ENCODE peak calls at places on chromosomes 5 and 9, in five cellular contexts. One of them, this sample, is unnamed.

GRCh38 chr5:179060116-179061008 is at the start of gene ZNF354C:
- DNase-seq in fibroblast of lung: peak; percentile 90
- DNase-seq in heart right ventricle: peak; percentile 93
- DNase-seq in dorsolateral prefrontal cortex: peak; percentile 85
- DNase-seq in astrocyte of the cerebellum: peak; percentile 67
- DNase-seq in this sample: peak; percentile 62

GRCh38 chr5:66247176-66247960 is 103.3 kb downstream of the SREK1 start:
- DNase-seq in fibroblast of lung: peak; percentile 71
- DNase-seq in heart right ventricle: no peak
- DNase-seq in dorsolateral prefrontal cortex: no peak
- DNase-seq in astrocyte of the cerebellum: peak; percentile 11
- DNase-seq in this sample: no peak

GRCh38 chr5:137876101-137876500 is 8.4 kb downstream of the MYOT start:
- DNase-seq in fibroblast of lung: no peak
- DNase-seq in heart right ventricle: no peak
- DNase-seq in dorsolateral prefrontal cortex: no peak
- DNase-seq in astrocyte of the cerebellum: no peak
- DNase-seq in this sample: no peak

GRCh38 chr9:34669809-34670562 is 7.5 kb upstream of the CCL27 start:
- DNase-seq in fibroblast of lung: no peak
- DNase-seq in heart right ventricle: no peak
- DNase-seq in dorsolateral prefrontal cortex: no peak
- DNase-seq in astrocyte of the cerebellum: no peak
- DNase-seq in this sample: no peak

GRCh38 chr5:17190242-17190778 is 27.1 kb upstream of the BASP1 start:
- DNase-seq in fibroblast of lung: peak; percentile 91
- DNase-seq in heart right ventricle: no peak
- DNase-seq in dorsolateral prefrontal cortex: no peak
- DNase-seq in astrocyte of the cerebellum: peak; percentile 72
- DNase-seq in this sample: no peak

GRCh38 chr5:1002836-1003235 is 5.8 kb upstream of the NKD2 start:
- DNase-seq in fibroblast of lung: no peak
- DNase-seq in heart right ventricle: no peak
- DNase-seq in dorsolateral prefrontal cortex: no peak
- DNase-seq in astrocyte of the cerebellum: no peak
- DNase-seq in this sample: peak; percentile 12

GRCh38 chr5:54867310-54867944 is 118.0 kb downstream of the ESM1 start:
- DNase-seq in fibroblast of lung: peak; percentile 83
- DNase-seq in heart right ventricle: no peak
- DNase-seq in dorsolateral prefrontal cortex: no peak
- DNase-seq in astrocyte of the cerebellum: peak; percentile 67
- DNase-seq in this sample: no peak

GRCh38 chr9:89887286-89887685 is 282.5 kb downstream of the GADD45G start:
- DNase-seq in fibroblast of lung: no peak
- DNase-seq in heart right ventricle: no peak
- DNase-seq in dorsolateral prefrontal cortex: no peak
- DNase-seq in astrocyte of the cerebellum: no peak
- DNase-seq in this sample: no peak

GRCh38 chr5:135140805-135141204 is 106.8 kb upstream of the PITX1 start:
- DNase-seq in fibroblast of lung: peak; percentile 29
- DNase-seq in heart right ventricle: peak; percentile 23
- DNase-seq in dorsolateral prefrontal cortex: peak; percentile 69
- DNase-seq in astrocyte of the cerebellum: no peak
- DNase-seq in this sample: peak; percentile 91

GRCh38 chr9:124282442-124283231 is 24.9 kb downstream of the NEK6 start:
- DNase-seq in fibroblast of lung: peak; percentile 81
- DNase-seq in heart right ventricle: peak; percentile 75
- DNase-seq in dorsolateral prefrontal cortex: no peak
- DNase-seq in astrocyte of the cerebellum: no peak
- DNase-seq in this sample: no peak

GRCh38 chr5:54302267-54302687 is 8.1 kb downstream of the ARL15 start:
- DNase-seq in fibroblast of lung: peak; percentile 46
- DNase-seq in heart right ventricle: no peak
- DNase-seq in dorsolateral prefrontal cortex: no peak
- DNase-seq in astrocyte of the cerebellum: peak; percentile 37
- DNase-seq in this sample: peak; percentile 70

GRCh38 chr5:115433918-115434317 is 110.7 kb downstream of the FEM1C start:
- DNase-seq in fibroblast of lung: no peak
- DNase-seq in heart right ventricle: no peak
- DNase-seq in dorsolateral prefrontal cortex: no peak
- DNase-seq in astrocyte of the cerebellum: no peak
- DNase-seq in this sample: no peak

GRCh38 chr5:113654828-113655227 is 141.3 kb downstream of the YTHDC2 start:
- DNase-seq in fibroblast of lung: no peak
- DNase-seq in heart right ventricle: no peak
- DNase-seq in dorsolateral prefrontal cortex: no peak
- DNase-seq in astrocyte of the cerebellum: no peak
- DNase-seq in this sample: no peak

GRCh38 chr9:93612052-93612795 is 35.8 kb downstream of the PHF2 start:
- DNase-seq in fibroblast of lung: no peak
- DNase-seq in heart right ventricle: no peak
- DNase-seq in dorsolateral prefrontal cortex: no peak
- DNase-seq in astrocyte of the cerebellum: no peak
- DNase-seq in this sample: no peak

GRCh38 chr5:77921369-77921768 is 145.2 kb upstream of the TBCA start:
- DNase-seq in fibroblast of lung: no peak
- DNase-seq in heart right ventricle: no peak
- DNase-seq in dorsolateral prefrontal cortex: no peak
- DNase-seq in astrocyte of the cerebellum: no peak
- DNase-seq in this sample: no peak

GRCh38 chr5:168984135-168984675 is 316.7 kb downstream of the SLIT3 start:
- DNase-seq in fibroblast of lung: no peak
- DNase-seq in heart right ventricle: no peak
- DNase-seq in dorsolateral prefrontal cortex: no peak
- DNase-seq in astrocyte of the cerebellum: no peak
- DNase-seq in this sample: no peak

GRCh38 chr5:151005187-151005974 is 15.0 kb upstream of the GPX3 start:
- DNase-seq in fibroblast of lung: peak; percentile 80
- DNase-seq in heart right ventricle: no peak
- DNase-seq in dorsolateral prefrontal cortex: no peak
- DNase-seq in astrocyte of the cerebellum: no peak
- DNase-seq in this sample: no peak

GRCh38 chr5:78718185-78718584 is 69.6 kb upstream of the LHFPL2 start:
- DNase-seq in fibroblast of lung: no peak
- DNase-seq in heart right ventricle: no peak
- DNase-seq in dorsolateral prefrontal cortex: no peak
- DNase-seq in astrocyte of the cerebellum: no peak
- DNase-seq in this sample: no peak

GRCh38 chr9:19372576-19372975 is 7.5 kb downstream of the RPS6 start:
- DNase-seq in fibroblast of lung: no peak
- DNase-seq in heart right ventricle: no peak
- DNase-seq in dorsolateral prefrontal cortex: no peak
- DNase-seq in astrocyte of the cerebellum: no peak
- DNase-seq in this sample: no peak

GRCh38 chr5:116145416-116145815 is 60.6 kb downstream of the COMMD10 start:
- DNase-seq in fibroblast of lung: no peak
- DNase-seq in heart right ventricle: no peak
- DNase-seq in dorsolateral prefrontal cortex: no peak
- DNase-seq in astrocyte of the cerebellum: no peak
- DNase-seq in this sample: no peak

GRCh38 chr5:103847060-103847459 is 284.5 kb upstream of the NUDT12 start:
- DNase-seq in fibroblast of lung: peak; percentile 9
- DNase-seq in heart right ventricle: no peak
- DNase-seq in dorsolateral prefrontal cortex: no peak
- DNase-seq in astrocyte of the cerebellum: no peak
- DNase-seq in this sample: no peak

GRCh38 chr9:133195029-133195428 is 14.0 kb downstream of the OBP2B start:
- DNase-seq in fibroblast of lung: no peak
- DNase-seq in heart right ventricle: no peak
- DNase-seq in dorsolateral prefrontal cortex: no peak
- DNase-seq in astrocyte of the cerebellum: no peak
- DNase-seq in this sample: no peak

GRCh38 chr9:73270967-73271722 is 119.5 kb downstream of the ANXA1 start:
- DNase-seq in fibroblast of lung: peak; percentile 56
- DNase-seq in heart right ventricle: no peak
- DNase-seq in dorsolateral prefrontal cortex: no peak
- DNase-seq in astrocyte of the cerebellum: peak; percentile 83
- DNase-seq in this sample: peak; percentile 55

GRCh38 chr9:91443321-91443993 is 19.8 kb upstream of the NFIL3 start:
- DNase-seq in fibroblast of lung: no peak
- DNase-seq in heart right ventricle: no peak
- DNase-seq in dorsolateral prefrontal cortex: no peak
- DNase-seq in astrocyte of the cerebellum: no peak
- DNase-seq in this sample: no peak

GRCh38 chr5:79772651-79773050 is 83.0 kb downstream of the CMYA5 start:
- DNase-seq in fibroblast of lung: no peak
- DNase-seq in heart right ventricle: no peak
- DNase-seq in dorsolateral prefrontal cortex: no peak
- DNase-seq in astrocyte of the cerebellum: no peak
- DNase-seq in this sample: no peak

GRCh38 chr5:79774855-79775237 is 85.2 kb downstream of the CMYA5 start:
- DNase-seq in fibroblast of lung: no peak
- DNase-seq in heart right ventricle: no peak
- DNase-seq in dorsolateral prefrontal cortex: no peak
- DNase-seq in astrocyte of the cerebellum: no peak
- DNase-seq in this sample: no peak

GRCh38 chr5:79773612-79774011 is 84.0 kb downstream of the CMYA5 start:
- DNase-seq in fibroblast of lung: no peak
- DNase-seq in heart right ventricle: no peak
- DNase-seq in dorsolateral prefrontal cortex: no peak
- DNase-seq in astrocyte of the cerebellum: no peak
- DNase-seq in this sample: no peak

GRCh38 chr5:79771387-79771786 is 81.8 kb downstream of the CMYA5 start:
- DNase-seq in fibroblast of lung: peak; percentile 16
- DNase-seq in heart right ventricle: no peak
- DNase-seq in dorsolateral prefrontal cortex: no peak
- DNase-seq in astrocyte of the cerebellum: peak; percentile 90
- DNase-seq in this sample: no peak

GRCh38 chr5:79774171-79774854 is 84.7 kb downstream of the CMYA5 start:
- DNase-seq in fibroblast of lung: no peak
- DNase-seq in heart right ventricle: no peak
- DNase-seq in dorsolateral prefrontal cortex: peak; percentile 68
- DNase-seq in astrocyte of the cerebellum: no peak
- DNase-seq in this sample: no peak
- TF ChIP-seq CTCF in fibroblast of lung: no peak
- TF ChIP-seq CTCF in heart right ventricle: peak; percentile 41
- TF ChIP-seq CTCF in dorsolateral prefrontal cortex: no peak
- TF ChIP-seq CTCF in astrocyte of the cerebellum: peak; percentile 50
- TF ChIP-seq CTCF in this sample: no peak

DNA sequence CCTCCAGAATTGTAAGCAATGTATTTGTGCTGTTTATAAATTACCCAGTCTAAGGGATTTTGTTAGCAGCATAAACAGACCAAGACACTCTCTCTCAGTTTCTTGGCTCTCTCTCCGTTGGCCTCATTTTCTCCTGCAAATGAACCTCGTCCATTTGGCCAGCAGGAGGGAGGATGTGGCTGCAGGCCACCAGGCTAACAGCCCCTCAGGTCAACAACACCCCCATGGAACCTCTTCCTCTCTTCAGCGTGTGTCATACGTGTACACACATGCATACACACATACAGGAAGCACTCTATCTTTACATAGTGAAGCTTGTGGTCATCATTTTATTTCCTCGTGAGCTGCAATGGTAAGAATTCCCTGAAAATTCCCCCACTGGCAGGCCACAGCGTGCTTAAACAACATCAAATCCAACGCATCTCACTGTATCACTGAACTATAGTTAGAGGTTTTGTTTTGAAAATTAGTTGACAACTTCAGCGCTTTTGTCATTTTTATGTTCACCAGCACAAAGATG is 62.8 kb upstream of the PPP1R26 start:
- DNase-seq in fibroblast of lung: no peak
- DNase-seq in heart right ventricle: no peak
- DNase-seq in dorsolateral prefrontal cortex: no peak
- DNase-seq in astrocyte of the cerebellum: no peak
- DNase-seq in this sample: no peak
- TF ChIP-seq CTCF in fibroblast of lung: no peak
- TF ChIP-seq CTCF in heart right ventricle: no peak
- TF ChIP-seq CTCF in dorsolateral prefrontal cortex: no peak
- TF ChIP-seq CTCF in astrocyte of the cerebellum: no peak
- TF ChIP-seq CTCF in this sample: no peak

GRCh38 chr5:2849429-2849828 is 98.0 kb upstream of the IRX2 start:
- DNase-seq in fibroblast of lung: no peak
- DNase-seq in heart right ventricle: no peak
- DNase-seq in dorsolateral prefrontal cortex: no peak
- DNase-seq in astrocyte of the cerebellum: no peak
- DNase-seq in this sample: no peak

GRCh38 chr5:2852446-2852845 is 101.0 kb upstream of the IRX2 start:
- DNase-seq in fibroblast of lung: no peak
- DNase-seq in heart right ventricle: no peak
- DNase-seq in dorsolateral prefrontal cortex: no peak
- DNase-seq in astrocyte of the cerebellum: no peak
- DNase-seq in this sample: no peak

GRCh38 chr5:2847608-2848007 is 96.1 kb upstream of the IRX2 start:
- DNase-seq in fibroblast of lung: no peak
- DNase-seq in heart right ventricle: no peak
- DNase-seq in dorsolateral prefrontal cortex: no peak
- DNase-seq in astrocyte of the cerebellum: no peak
- DNase-seq in this sample: no peak

GRCh38 chr5:2851895-2852294 is 100.4 kb upstream of the IRX2 start:
- DNase-seq in fibroblast of lung: no peak
- DNase-seq in heart right ventricle: no peak
- DNase-seq in dorsolateral prefrontal cortex: no peak
- DNase-seq in astrocyte of the cerebellum: no peak
- DNase-seq in this sample: no peak

DNA sequence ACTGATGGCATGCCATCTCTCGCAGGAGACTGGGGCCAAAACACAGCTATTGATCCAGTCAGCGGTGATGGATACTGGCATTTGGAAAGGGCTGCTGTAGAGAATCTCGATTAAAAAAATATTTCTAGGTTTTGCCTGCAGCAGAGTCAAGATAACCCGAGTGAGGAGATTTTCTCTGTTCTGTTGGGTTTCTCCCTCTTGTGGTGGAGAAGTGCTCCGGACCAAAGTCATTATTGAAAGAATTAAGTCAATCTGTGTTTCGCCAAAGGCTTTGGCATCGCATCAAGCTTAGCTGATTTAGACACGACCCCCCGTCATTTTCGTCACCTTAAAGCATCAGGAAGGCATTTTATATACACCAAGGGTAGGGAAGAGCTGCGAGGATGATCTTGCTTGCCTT is 97.2 kb upstream of the IRX2 start:
- DNase-seq in fibroblast of lung: no peak
- DNase-seq in heart right ventricle: no peak
- DNase-seq in dorsolateral prefrontal cortex: no peak
- DNase-seq in astrocyte of the cerebellum: no peak
- DNase-seq in this sample: no peak
- TF ChIP-seq CTCF in fibroblast of lung: no peak
- TF ChIP-seq CTCF in heart right ventricle: peak; percentile 22
- TF ChIP-seq CTCF in dorsolateral prefrontal cortex: no peak
- TF ChIP-seq CTCF in astrocyte of the cerebellum: peak; percentile 46
- TF ChIP-seq CTCF in this sample: no peak

GRCh38 chr9:137278061-137278912 is 761 bp downstream of the TOR4A start:
- DNase-seq in fibroblast of lung: no peak
- DNase-seq in heart right ventricle: peak; percentile 62
- DNase-seq in dorsolateral prefrontal cortex: no peak
- DNase-seq in astrocyte of the cerebellum: no peak
- DNase-seq in this sample: no peak

GRCh38 chr9:137278913-137279711 is 1.6 kb downstream of the TOR4A start:
- DNase-seq in fibroblast of lung: no peak
- DNase-seq in heart right ventricle: peak; percentile 22
- DNase-seq in dorsolateral prefrontal cortex: no peak
- DNase-seq in astrocyte of the cerebellum: no peak
- DNase-seq in this sample: no peak

GRCh38 chr9:137275937-137276756 is 1.4 kb upstream of the TOR4A start:
- DNase-seq in fibroblast of lung: no peak
- DNase-seq in heart right ventricle: no peak
- DNase-seq in dorsolateral prefrontal cortex: no peak
- DNase-seq in astrocyte of the cerebellum: no peak
- DNase-seq in this sample: no peak

GRCh38 chr9:137276757-137277328 is 683 bp upstream of the TOR4A start:
- DNase-seq in fibroblast of lung: peak; percentile 77
- DNase-seq in heart right ventricle: peak; percentile 89
- DNase-seq in dorsolateral prefrontal cortex: no peak
- DNase-seq in astrocyte of the cerebellum: no peak
- DNase-seq in this sample: no peak

GRCh38 chr9:137277329-137278041 is at the start of gene TOR4A:
- DNase-seq in fibroblast of lung: peak; percentile 87
- DNase-seq in heart right ventricle: peak; percentile 90
- DNase-seq in dorsolateral prefrontal cortex: no peak
- DNase-seq in astrocyte of the cerebellum: no peak
- DNase-seq in this sample: peak; percentile 92
- TF ChIP-seq CTCF in fibroblast of lung: peak; percentile 6
- TF ChIP-seq CTCF in heart right ventricle: peak; percentile 50
- TF ChIP-seq CTCF in dorsolateral prefrontal cortex: no peak
- TF ChIP-seq CTCF in astrocyte of the cerebellum: peak; percentile 23
- TF ChIP-seq CTCF in this sample: peak; percentile 56

This sample was measured in CD14-positive monocyte.